ENCODE peak calls at places on chromosome 12, in five cellular contexts. D, C, S, W and Z are unnamed samples.

GRCh38 chr12:58639323-58639934 is 280.9 kb downstream of the LRIG3 start:
- DNase-seq in D (no peak), S (no peak), C (no peak), W (no peak), Z (no peak)

GRCh38 chr12:52813885-52814709 is at the start of gene KRT4:
- DNase-seq in C (no peak), D (no peak), W (no peak), S (no peak), Z (no peak)

GRCh38 chr12:89245090-89245489 is 107.2 kb downstream of the DUSP6 start:
- DNase-seq in S (no peak), W (no peak), D (no peak), C (no peak), Z (no peak)

GRCh38 chr12:47935196-47935595 is 28.2 kb upstream of the TMEM106C start:
- DNase-seq in S (peak; percentile 74), D (no peak), C (no peak), W (peak; percentile 33), Z (no peak)

GRCh38 chr12:26847431-26847830 is 14.4 kb upstream of the ITPR2 start:
- DNase-seq in D (no peak), S (no peak), W (no peak), C (no peak), Z (no peak)

GRCh38 chr12:64221656-64222010 is 463 bp downstream of the KICS2 start:
- DNase-seq in D (peak; percentile 81), W (peak; percentile 82), S (peak; percentile 83), C (peak; percentile 85), Z (peak; percentile 89)

GRCh38 chr12:93745304-93745703 is 68.1 kb downstream of the CRADD start:
- DNase-seq in S (no peak), C (no peak), W (no peak), D (no peak), Z (no peak)

GRCh38 chr12:96522283-96522682 is 32.9 kb downstream of the CFAP54 start:
- DNase-seq in W (no peak), D (no peak), C (no peak), S (no peak), Z (no peak)

GRCh38 chr12:130700492-130701401 is 15.4 kb downstream of the RIMBP2 start:
- DNase-seq in S (no peak), C (no peak), D (no peak), W (no peak), Z (no peak)

GRCh38 chr12:20356048-20356447 is 12.3 kb upstream of the PDE3A start:
- DNase-seq in W (no peak), S (no peak), D (no peak), C (no peak), Z (no peak)

GRCh38 chr12:20364501-20364900 is 3.8 kb upstream of the PDE3A start:
- DNase-seq in D (no peak), C (no peak), S (no peak), W (no peak), Z (no peak)

GRCh38 chr12:20366776-20367409 is 1.4 kb upstream of the PDE3A start:
- DNase-seq in S (no peak), W (no peak), C (no peak), D (no peak), Z (no peak)

GRCh38 chr12:20360407-20360806 is 7.9 kb upstream of the PDE3A start:
- DNase-seq in C (no peak), D (no peak), W (no peak), S (no peak), Z (no peak)

GRCh38 chr12:20361416-20361815 is 6.9 kb upstream of the PDE3A start:
- DNase-seq in C (no peak), D (no peak), W (no peak), S (no peak), Z (no peak)
- H3K9me3 ChIP-seq in C (no peaks in the 10 kb centered on the region), D (no peaks in the 10 kb centered on the region), W (no peaks in the 10 kb centered on the region), S (no peaks in the 10 kb centered on the region), Z (no peaks in the 10 kb centered on the region)

DNA sequence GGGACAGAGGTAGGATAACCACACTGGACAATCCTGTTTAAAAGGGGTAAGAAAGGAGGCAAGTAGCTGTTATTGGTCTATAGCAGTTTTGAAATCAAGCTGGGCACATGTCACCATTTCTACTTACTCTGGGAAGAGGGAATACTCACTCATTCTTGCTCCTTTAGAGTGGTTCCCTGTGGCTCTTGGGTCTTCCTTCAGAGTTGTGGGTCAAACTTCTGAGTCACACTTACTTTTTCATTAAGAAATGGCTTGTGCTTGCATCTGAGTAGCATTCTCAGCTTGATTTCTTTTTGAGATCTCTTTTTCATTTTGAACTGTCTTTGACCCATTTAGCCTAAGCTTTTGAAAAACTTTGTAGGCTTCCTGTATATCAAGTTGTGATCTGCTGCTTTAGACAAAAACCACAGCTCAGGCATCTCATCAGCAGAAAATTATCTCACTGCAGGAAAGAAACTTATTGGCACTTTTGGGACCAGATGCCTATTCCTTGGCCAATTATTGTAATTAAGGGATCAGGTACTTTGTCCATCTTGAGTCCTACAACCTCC is 122.2 kb downstream of the AEBP2 start:
- DNase-seq in D (no peak), W (no peak), S (no peak), C (no peak), Z (no peak)
- TF ChIP-seq POLR2A in D (no peak), W (no peak), S (no peak), C (no peak), Z (no peak)

DNA sequence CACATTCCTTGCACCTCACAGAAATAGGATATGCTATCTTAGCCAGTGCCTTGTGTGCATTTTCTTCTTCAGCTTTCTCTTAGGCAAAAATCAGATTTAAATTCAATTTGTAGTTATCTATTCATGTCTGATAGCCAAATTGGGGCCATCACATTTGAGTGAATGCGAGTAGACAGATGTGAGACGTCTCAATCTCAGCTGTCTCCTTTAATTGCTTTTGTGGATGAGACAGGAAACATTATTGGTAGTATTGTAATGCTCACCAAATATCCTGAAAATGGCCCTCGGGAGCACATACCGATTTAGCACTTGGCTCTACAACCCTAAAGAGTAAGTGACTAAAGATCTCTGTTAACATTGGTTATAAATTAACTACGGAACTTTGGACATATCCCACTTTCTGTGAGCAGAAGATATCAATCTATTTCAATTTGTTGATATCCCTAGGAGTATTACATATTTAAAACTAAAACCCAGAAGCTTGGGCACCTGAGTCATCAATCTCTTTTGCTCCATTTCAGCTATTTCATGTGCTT is 1012.5 kb upstream of the TMEM132C start:
- DNase-seq in W (no peak), C (no peak), S (no peak), D (no peak), Z (no peak)
- TF ChIP-seq EP300 in W (no peak), C (no peak), S (no peak), D (no peak), Z (no peak)

GRCh38 chr12:80321653-80322052 is 122.4 kb upstream of the PTPRQ start:
- DNase-seq in W (peak; percentile 2), C (no peak), D (no peak), S (no peak), Z (no peak)
- H3K9me3 ChIP-seq in W (no peaks in the 10 kb centered on the region), C (no peaks in the 10 kb centered on the region), D (no peaks in the 10 kb centered on the region), S (no peaks in the 10 kb centered on the region), Z (no peaks in the 10 kb centered on the region)

GRCh38 chr12:6493580-6494350 is at the start of gene NCAPD2:
- DNase-seq in W (peak; percentile 94), S (peak; percentile 87), D (peak; percentile 90), C (peak; percentile 96), Z (peak; percentile 96)
- TF ChIP-seq POLR2A in W (peak; percentile 68), S (no peak), D (peak; percentile 69), C (peak; percentile 83), Z (peak; percentile 6)

GRCh38 chr12:76018111-76018510 is 13.5 kb downstream of the PHLDA1 start:
- DNase-seq in W (peak; percentile 61), S (no peak), D (no peak), C (no peak), Z (no peak)

GRCh38 chr12:76020281-76020680 is 11.3 kb downstream of the PHLDA1 start:
- DNase-seq in C (no peak), S (no peak), W (no peak), D (peak; percentile 39), Z (peak; percentile 49)

GRCh38 chr12:76023069-76023690 is 8.4 kb downstream of the PHLDA1 start:
- DNase-seq in C (no peak), S (no peak), W (no peak), D (no peak), Z (no peak)

GRCh38 chr12:76018672-76019071 is 12.9 kb downstream of the PHLDA1 start:
- DNase-seq in S (no peak), D (no peak), C (no peak), W (no peak), Z (no peak)

DNA sequence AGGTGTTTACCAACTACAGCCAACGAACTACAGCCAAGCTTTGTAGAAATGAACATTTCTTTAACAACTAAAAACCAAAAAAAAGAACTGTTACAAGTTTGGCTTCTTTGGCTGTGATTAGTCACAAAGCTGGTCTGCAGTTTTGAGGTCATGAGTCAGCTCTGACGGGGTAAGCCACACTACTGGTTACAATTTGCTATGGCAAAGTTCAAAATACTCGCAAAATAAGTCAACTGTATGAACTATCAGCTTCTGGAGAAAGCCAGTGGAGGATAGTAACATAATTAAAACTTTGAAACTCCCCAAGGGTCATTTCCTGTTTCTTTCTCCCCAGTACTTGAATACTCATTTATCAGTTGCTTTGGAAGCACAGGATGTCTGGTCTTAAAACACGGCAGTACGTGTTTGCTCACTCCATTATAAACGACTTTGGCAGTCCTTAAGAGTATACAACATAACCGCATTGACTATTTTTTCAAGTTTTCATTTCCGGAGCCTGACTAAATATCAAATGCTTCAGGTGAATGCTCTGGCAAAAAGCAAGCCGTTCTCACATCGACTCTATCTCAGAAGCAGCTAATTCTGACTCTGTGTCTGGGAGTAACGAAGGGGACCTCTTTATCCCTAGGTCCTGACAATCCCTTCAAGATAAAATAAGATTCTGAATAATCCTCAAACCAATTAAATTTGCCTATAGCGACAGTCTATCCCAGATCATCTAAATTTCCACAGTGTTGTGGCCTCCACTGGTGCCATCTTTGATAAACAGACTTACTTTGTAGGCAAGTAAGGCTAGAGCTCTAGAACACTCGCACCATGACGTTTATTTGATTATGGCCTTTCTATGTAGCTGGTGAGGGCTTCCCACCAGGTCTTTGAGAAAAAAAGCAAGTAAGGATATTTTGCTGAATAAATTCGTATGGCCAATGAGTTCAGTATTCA is 10.6 kb downstream of the PHLDA1 start:
- DNase-seq in C (peak; percentile 52), W (no peak), S (no peak), D (peak; percentile 62), Z (peak; percentile 20)
- TF ChIP-seq EP300 in C (no peak), W (no peak), S (no peak), D (no peak), Z (no peak)